ENCODE peak calls at places on chromosomes 1 and 21, in five cellular contexts. V is BE2C, Y is ovary, W is heart right ventricle, U is prostate gland. P is an unnamed sample.
A peak's percentile ranks its signal among the peaks of the same experiment; 100 is the strongest.

GRCh38 chr1:5988596-5989285 is 3.5 kb downstream of the NPHP4 start:
- DNase-seq in V (no peak), W (no peak), U (no peak), Y (no peak), P (no peak)

GRCh38 chr1:76925825-76926224 is 58.5 kb downstream of the ST6GALNAC5 start:
- DNase-seq in V (no peak), U (no peak), Y (no peak), W (no peak), P (no peak)

GRCh38 chr1:11907275-11908138 is 18.7 kb downstream of the KIAA2013 start:
- DNase-seq in Y (peak; percentile 89), V (peak; percentile 81), W (peak; percentile 90), U (peak; percentile 90), P (peak; percentile 89)

GRCh38 chr1:151166506-151166956 is 587 bp downstream of the SCNM1 start:
- DNase-seq in U (no peak), Y (no peak), W (no peak), V (no peak), P (no peak)

GRCh38 chr1:206937437-206937836 is 8.8 kb downstream of the PIGR start:
- DNase-seq in W (no peak), Y (no peak), V (no peak), U (no peak), P (no peak)

GRCh38 chr1:230280054-230280795 is 145.9 kb downstream of the PGBD5 start:
- DNase-seq in V (no peak), U (no peak), W (no peak), Y (no peak), P (no peak)

GRCh38 chr21:31193761-31194160 is 150.3 kb downstream of the TIAM1 start:
- DNase-seq in Y (no peak), U (no peak), W (no peak), V (no peak), P (no peak)

GRCh38 chr1:155978973-155979429 is 654 bp upstream of the ARHGEF2 start:
- DNase-seq in U (no peak), W (no peak), Y (no peak), V (no peak), P (no peak)

GRCh38 chr1:27660300-27660837 is 11.6 kb downstream of the IFI6 start:
- DNase-seq in U (no peak), W (no peak), V (no peak), Y (no peak), P (no peak)

GRCh38 chr1:145716641-145717061 is 2.6 kb upstream of the CD160 start:
- DNase-seq in U (no peak), W (no peak), V (no peak), Y (no peak), P (no peak)

GRCh38 chr1:4974981-4975685 is 320.7 kb downstream of the AJAP1 start:
- DNase-seq in W (no peak), V (no peak), U (no peak), Y (no peak), P (no peak)

GRCh38 chr1:165284471-165284870 is 72.0 kb downstream of the LMX1A start:
- DNase-seq in V (no peak), W (no peak), Y (no peak), U (peak; percentile 61), P (no peak)

GRCh38 chr1:159771501-159771900 is 9.3 kb upstream of the DUSP23 start:
- DNase-seq in V (no peak), W (no peak), Y (no peak), U (no peak), P (no peak)

DNA sequence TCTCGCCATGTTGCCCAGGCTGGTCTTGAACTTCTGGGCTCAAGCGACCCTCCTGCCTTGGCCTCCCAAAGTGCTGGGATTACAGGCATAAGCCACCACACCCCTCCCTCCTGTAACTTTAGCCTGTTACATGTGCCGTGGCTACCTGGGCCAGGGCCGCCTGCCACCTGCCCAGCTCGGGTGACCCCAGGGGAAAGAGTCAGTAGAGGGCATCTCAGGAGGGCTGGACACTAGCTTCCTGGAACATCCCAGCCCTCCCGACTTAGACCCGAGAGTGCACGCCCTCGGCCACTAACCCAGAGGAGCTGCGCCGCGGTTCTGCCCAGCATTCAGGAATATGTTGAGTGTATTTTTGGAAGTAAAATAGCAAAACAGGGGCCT is 40.4 kb upstream of the TMEM52 start:
- DNase-seq in Y (no peak), W (no peak), V (no peak), U (no peak), P (peak; percentile 50)
- H3K4me1 ChIP-seq in Y (peaks cover 1% of the 10 kb centered on the region), W (peaks cover 13% of the 10 kb centered on the region), V (no peaks in the 10 kb centered on the region), U (no peaks in the 10 kb centered on the region), P (no peaks in the 10 kb centered on the region)

GRCh38 chr1:47890779-47891178 is 106.4 kb downstream of the TRABD2B start:
- DNase-seq in V (no peak), Y (no peak), W (no peak), U (no peak), P (no peak)

GRCh38 chr1:47898156-47898825 is 98.9 kb downstream of the TRABD2B start:
- DNase-seq in U (no peak), Y (no peak), W (no peak), V (no peak), P (no peak)

GRCh38 chr1:47894718-47895393 is 102.3 kb downstream of the TRABD2B start:
- DNase-seq in Y (no peak), V (peak; percentile 15), U (no peak), W (no peak), P (no peak)

GRCh38 chr1:47893412-47893811 is 103.8 kb downstream of the TRABD2B start:
- DNase-seq in V (no peak), W (no peak), U (no peak), Y (no peak), P (no peak)

DNA sequence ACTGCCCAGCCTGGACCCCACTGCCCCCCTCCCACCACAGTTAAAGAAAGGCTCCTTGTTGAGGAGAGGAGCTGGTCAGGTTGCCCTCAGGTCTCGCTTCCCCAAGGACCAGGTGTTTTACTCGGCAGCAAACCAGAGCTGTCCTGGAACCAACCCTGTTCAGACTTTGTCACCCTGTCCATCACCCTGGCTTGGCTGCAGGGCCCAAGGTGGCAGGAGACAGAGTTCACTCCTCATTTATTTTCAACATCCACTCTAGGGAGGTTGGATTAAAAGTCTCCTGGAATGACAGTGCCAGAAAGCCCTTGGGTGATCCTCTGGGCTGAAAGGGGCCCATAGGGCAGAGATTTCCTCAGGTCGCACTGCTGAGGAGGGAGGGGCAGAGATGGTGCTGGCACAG is 101.7 kb downstream of the TRABD2B start:
- DNase-seq in U (no peak), Y (no peak), V (no peak), W (no peak), P (no peak)
- H3K4me1 ChIP-seq in U (no peaks in the 10 kb centered on the region), Y (no peaks in the 10 kb centered on the region), V (no peaks in the 10 kb centered on the region), W (peaks cover 5% of the 10 kb centered on the region), P (no peaks in the 10 kb centered on the region)

DNA sequence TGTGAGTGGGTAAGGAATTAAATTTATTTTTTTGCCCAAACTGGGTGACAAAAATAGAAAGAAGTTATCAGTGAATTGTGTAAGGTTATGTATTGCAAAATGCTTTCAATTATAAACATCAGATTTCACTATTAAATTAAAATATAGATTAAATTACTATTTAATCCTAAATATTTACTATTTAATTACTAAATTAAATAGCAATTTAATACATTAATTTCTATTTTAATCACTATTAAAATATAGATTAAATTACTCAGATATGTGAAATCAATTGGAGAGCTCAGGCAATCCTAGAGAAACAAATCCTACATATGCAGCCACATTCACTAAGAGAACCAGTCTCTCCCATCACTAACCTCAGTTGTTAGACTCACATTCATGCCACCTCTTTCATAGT is 2075.8 kb downstream of the MRPL39 start:
- DNase-seq in U (no peak), W (no peak), V (no peak), Y (no peak), P (no peak)
- H3K4me1 ChIP-seq in U (no peaks in the 10 kb centered on the region), W (no peaks in the 10 kb centered on the region), V (peaks cover 10% of the 10 kb centered on the region), Y (no peaks in the 10 kb centered on the region), P (no peaks in the 10 kb centered on the region)

GRCh38 chr1:47996406-47997226 is 569 bp downstream of the TRABD2B start:
- DNase-seq in U (no peak), Y (peak; percentile 9), V (peak; percentile 14), W (peak; percentile 28), P (peak; percentile 16)
- H3K4me1 ChIP-seq in U (no peaks in the 10 kb centered on the region), Y (no peaks in the 10 kb centered on the region), V (no peaks in the 10 kb centered on the region), W (peaks cover 25% of the 10 kb centered on the region), P (no peaks in the 10 kb centered on the region)

GRCh38 chr21:45081636-45082035 is 7.3 kb downstream of the ADARB1 start:
- DNase-seq in U (no peak), W (no peak), Y (no peak), V (no peak), P (no peak)

GRCh38 chr21:45078877-45079281 is 4.5 kb downstream of the ADARB1 start:
- DNase-seq in U (no peak), V (no peak), Y (no peak), W (no peak), P (no peak)

GRCh38 chr21:45079351-45079750 is 5.0 kb downstream of the ADARB1 start:
- DNase-seq in U (no peak), Y (no peak), W (no peak), V (no peak), P (no peak)

GRCh38 chr21:45080639-45081414 is 6.4 kb downstream of the ADARB1 start:
- DNase-seq in V (peak; percentile 38), Y (no peak), W (no peak), U (no peak), P (no peak)

DNA sequence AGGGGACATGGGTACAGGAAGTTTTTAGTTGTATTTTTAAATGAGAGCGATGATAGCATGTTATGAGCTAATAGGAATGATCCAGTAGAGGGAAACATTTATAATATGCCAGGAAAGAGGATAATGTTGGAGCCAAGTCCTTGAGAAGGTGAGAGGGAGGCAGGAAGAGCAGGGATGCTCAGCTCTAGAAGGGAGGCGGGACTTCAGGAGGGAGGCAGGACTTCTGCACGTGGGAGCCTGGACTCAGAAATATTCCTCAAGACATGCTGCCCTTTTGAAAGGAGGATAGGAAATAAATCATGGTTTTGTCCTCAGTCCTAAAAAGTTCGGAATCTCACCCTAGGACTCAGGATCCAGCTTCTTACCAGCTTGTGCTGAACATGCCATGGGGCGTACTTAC is 5.9 kb downstream of the ADARB1 start:
- DNase-seq in V (no peak), U (no peak), W (no peak), Y (no peak), P (no peak)
- H3K4me1 ChIP-seq in V (peaks cover 6% of the 10 kb centered on the region), U (peaks cover 12% of the 10 kb centered on the region), W (peaks cover 70% of the 10 kb centered on the region), Y (peaks cover 3% of the 10 kb centered on the region), P (no peaks in the 10 kb centered on the region)